ENCODE peak calls at places on chromosome 9, in nine cellular contexts. One of them, this sample, is unnamed.

GRCh38 chr9:104747565-104748358 is at the start of gene NIPSNAP3A:
- DNase-seq in left ventricle myocardium inferior: peak
- DNase-seq in GM23338: peak
- DNase-seq in omental fat pad: peak
- DNase-seq in GM12865: peak
- DNase-seq in IMR-90: peak
- DNase-seq in tibial nerve: peak
- DNase-seq in right lobe of liver: peak
- DNase-seq in stomach: peak
- DNase-seq in this sample: peak

GRCh38 chr9:133707761-133708122 is 30.4 kb downstream of the SARDH start:
- DNase-seq in left ventricle myocardium inferior: no peak
- DNase-seq in GM23338: no peak
- DNase-seq in omental fat pad: no peak
- DNase-seq in GM12865: no peak
- DNase-seq in IMR-90: no peak
- DNase-seq in tibial nerve: no peak
- DNase-seq in right lobe of liver: peak
- DNase-seq in stomach: no peak
- DNase-seq in this sample: no peak

GRCh38 chr9:14868772-14869583 is 41.2 kb downstream of the FREM1 start:
- DNase-seq in left ventricle myocardium inferior: no peak
- DNase-seq in GM23338: no peak
- DNase-seq in omental fat pad: no peak
- DNase-seq in GM12865: no peak
- DNase-seq in IMR-90: no peak
- DNase-seq in tibial nerve: no peak
- DNase-seq in right lobe of liver: no peak
- DNase-seq in stomach: no peak
- DNase-seq in this sample: no peak

GRCh38 chr9:14515564-14516198 is 177.6 kb downstream of the ZDHHC21 start:
- DNase-seq in left ventricle myocardium inferior: no peak
- DNase-seq in GM23338: peak
- DNase-seq in omental fat pad: no peak
- DNase-seq in GM12865: no peak
- DNase-seq in IMR-90: no peak
- DNase-seq in tibial nerve: no peak
- DNase-seq in right lobe of liver: no peak
- DNase-seq in stomach: no peak
- DNase-seq in this sample: no peak

GRCh38 chr9:93238953-93239352 is 55.0 kb downstream of the WNK2 start:
- DNase-seq in left ventricle myocardium inferior: no peak
- DNase-seq in GM23338: no peak
- DNase-seq in omental fat pad: no peak
- DNase-seq in GM12865: no peak
- DNase-seq in IMR-90: no peak
- DNase-seq in tibial nerve: no peak
- DNase-seq in right lobe of liver: no peak
- DNase-seq in stomach: no peak
- DNase-seq in this sample: no peak

GRCh38 chr9:113876806-113877236 is 712 bp downstream of the ZNF618 start:
- DNase-seq in left ventricle myocardium inferior: no peak
- DNase-seq in GM23338: peak
- DNase-seq in omental fat pad: no peak
- DNase-seq in GM12865: no peak
- DNase-seq in IMR-90: peak
- DNase-seq in tibial nerve: no peak
- DNase-seq in right lobe of liver: no peak
- DNase-seq in stomach: no peak
- DNase-seq in this sample: no peak

GRCh38 chr9:98191615-98192502 is 578 bp downstream of the CORO2A start:
- DNase-seq in left ventricle myocardium inferior: no peak
- DNase-seq in GM23338: peak
- DNase-seq in omental fat pad: no peak
- DNase-seq in GM12865: no peak
- DNase-seq in IMR-90: no peak
- DNase-seq in tibial nerve: no peak
- DNase-seq in right lobe of liver: peak
- DNase-seq in stomach: peak
- DNase-seq in this sample: peak

GRCh38 chr9:31248156-31248555 is 1136.3 kb upstream of the ACO1 start:
- DNase-seq in left ventricle myocardium inferior: no peak
- DNase-seq in GM23338: no peak
- DNase-seq in omental fat pad: no peak
- DNase-seq in GM12865: no peak
- DNase-seq in IMR-90: no peak
- DNase-seq in tibial nerve: no peak
- DNase-seq in right lobe of liver: no peak
- DNase-seq in stomach: no peak
- DNase-seq in this sample: no peak

GRCh38 chr9:130959809-130960334 is 20.8 kb upstream of the FIBCD1 start:
- DNase-seq in left ventricle myocardium inferior: no peak
- DNase-seq in GM23338: no peak
- DNase-seq in omental fat pad: no peak
- DNase-seq in GM12865: no peak
- DNase-seq in IMR-90: no peak
- DNase-seq in tibial nerve: no peak
- DNase-seq in right lobe of liver: no peak
- DNase-seq in stomach: no peak
- DNase-seq in this sample: no peak

GRCh38 chr9:7879551-7880245 is 80.1 kb upstream of the DMAC1 start:
- DNase-seq in left ventricle myocardium inferior: no peak
- DNase-seq in GM23338: peak
- DNase-seq in omental fat pad: no peak
- DNase-seq in GM12865: peak
- DNase-seq in IMR-90: no peak
- DNase-seq in tibial nerve: no peak
- DNase-seq in right lobe of liver: no peak
- DNase-seq in stomach: no peak
- DNase-seq in this sample: no peak

GRCh38 chr9:94586814-94587213 is 6.8 kb downstream of the FBP2 start:
- DNase-seq in left ventricle myocardium inferior: no peak
- DNase-seq in GM23338: no peak
- DNase-seq in omental fat pad: no peak
- DNase-seq in GM12865: no peak
- DNase-seq in IMR-90: peak
- DNase-seq in tibial nerve: no peak
- DNase-seq in right lobe of liver: no peak
- DNase-seq in stomach: no peak
- DNase-seq in this sample: no peak

GRCh38 chr9:133003671-133004090 is 25.2 kb downstream of the GFI1B start:
- DNase-seq in left ventricle myocardium inferior: no peak
- DNase-seq in GM23338: peak
- DNase-seq in omental fat pad: no peak
- DNase-seq in GM12865: no peak
- DNase-seq in IMR-90: no peak
- DNase-seq in tibial nerve: no peak
- DNase-seq in right lobe of liver: no peak
- DNase-seq in stomach: no peak
- DNase-seq in this sample: no peak

GRCh38 chr9:4167040-4167671 is 132.7 kb downstream of the GLIS3 start:
- DNase-seq in left ventricle myocardium inferior: no peak
- DNase-seq in GM23338: no peak
- DNase-seq in omental fat pad: no peak
- DNase-seq in GM12865: no peak
- DNase-seq in IMR-90: peak
- DNase-seq in tibial nerve: no peak
- DNase-seq in right lobe of liver: no peak
- DNase-seq in stomach: no peak
- DNase-seq in this sample: no peak

GRCh38 chr9:19894975-19895374 is 106.1 kb upstream of the SLC24A2 start:
- DNase-seq in left ventricle myocardium inferior: no peak
- DNase-seq in GM23338: no peak
- DNase-seq in omental fat pad: no peak
- DNase-seq in GM12865: no peak
- DNase-seq in IMR-90: peak
- DNase-seq in tibial nerve: no peak
- DNase-seq in right lobe of liver: no peak
- DNase-seq in stomach: no peak
- DNase-seq in this sample: no peak

GRCh38 chr9:75238311-75238976 is 150.1 kb downstream of the OSTF1 start:
- DNase-seq in left ventricle myocardium inferior: no peak
- DNase-seq in GM23338: peak
- DNase-seq in omental fat pad: no peak
- DNase-seq in GM12865: peak
- DNase-seq in IMR-90: peak
- DNase-seq in tibial nerve: peak
- DNase-seq in right lobe of liver: peak
- DNase-seq in stomach: peak
- DNase-seq in this sample: no peak

GRCh38 chr9:111728143-111728542 is 66.6 kb downstream of the SHOC1 start:
- DNase-seq in left ventricle myocardium inferior: no peak
- DNase-seq in GM23338: no peak
- DNase-seq in omental fat pad: no peak
- DNase-seq in GM12865: no peak
- DNase-seq in IMR-90: peak
- DNase-seq in tibial nerve: no peak
- DNase-seq in right lobe of liver: no peak
- DNase-seq in stomach: no peak
- DNase-seq in this sample: no peak

GRCh38 chr9:37408933-37409710 is 13.4 kb upstream of the GRHPR start:
- DNase-seq in left ventricle myocardium inferior: no peak
- DNase-seq in GM23338: no peak
- DNase-seq in omental fat pad: no peak
- DNase-seq in GM12865: peak
- DNase-seq in IMR-90: no peak
- DNase-seq in tibial nerve: no peak
- DNase-seq in right lobe of liver: no peak
- DNase-seq in stomach: no peak
- DNase-seq in this sample: peak

GRCh38 chr9:87883990-87884389 is 1.3 kb downstream of the SPATA31E1 start:
- DNase-seq in left ventricle myocardium inferior: no peak
- DNase-seq in GM23338: peak
- DNase-seq in omental fat pad: no peak
- DNase-seq in GM12865: no peak
- DNase-seq in IMR-90: no peak
- DNase-seq in tibial nerve: no peak
- DNase-seq in right lobe of liver: no peak
- DNase-seq in stomach: no peak
- DNase-seq in this sample: no peak
- TF ChIP-seq CTCF in left ventricle myocardium inferior: peak
- TF ChIP-seq CTCF in GM23338: peak
- TF ChIP-seq CTCF in omental fat pad: no peak
- TF ChIP-seq CTCF in GM12865: no peak
- TF ChIP-seq CTCF in IMR-90: no peak
- TF ChIP-seq CTCF in tibial nerve: no peak
- TF ChIP-seq CTCF in right lobe of liver: peak
- TF ChIP-seq CTCF in stomach: no peak
- TF ChIP-seq CTCF in this sample: no peak

DNA sequence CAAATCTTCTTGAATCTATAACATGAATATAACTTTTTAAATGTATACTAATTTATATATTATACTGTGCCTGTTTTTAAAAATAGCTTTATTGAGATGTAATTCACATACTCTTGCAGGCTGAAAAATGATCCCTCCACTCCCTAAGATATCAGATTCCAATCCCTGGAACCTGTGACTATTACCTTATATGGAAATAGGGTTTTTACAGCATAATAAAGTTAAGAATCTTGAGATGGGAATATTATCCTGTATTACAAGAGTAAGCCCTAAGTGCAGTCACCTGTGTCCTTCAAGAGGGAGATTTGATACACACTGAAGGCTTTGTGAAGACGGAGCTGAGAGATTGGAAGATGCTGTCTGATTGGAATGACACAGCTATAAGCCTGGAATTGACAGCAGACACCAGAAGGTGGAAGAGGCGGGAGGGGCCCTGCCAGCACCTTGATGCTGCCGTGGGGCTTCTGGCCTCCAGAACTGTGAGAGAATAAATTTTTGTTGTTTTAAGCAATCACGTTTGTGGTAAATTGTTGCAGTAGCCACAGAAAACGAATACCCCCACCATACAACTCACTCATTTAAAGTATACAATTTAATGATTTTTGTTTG is 161.3 kb downstream of the RMI1 start:
- DNase-seq in left ventricle myocardium inferior: no peak
- DNase-seq in GM23338: no peak
- DNase-seq in omental fat pad: no peak
- DNase-seq in GM12865: no peak
- DNase-seq in IMR-90: no peak
- DNase-seq in tibial nerve: no peak
- DNase-seq in right lobe of liver: no peak
- DNase-seq in stomach: no peak
- DNase-seq in this sample: no peak
- TF ChIP-seq CTCF in left ventricle myocardium inferior: no peak
- TF ChIP-seq CTCF in GM23338: no peak
- TF ChIP-seq CTCF in omental fat pad: no peak
- TF ChIP-seq CTCF in GM12865: no peak
- TF ChIP-seq CTCF in IMR-90: no peak
- TF ChIP-seq CTCF in tibial nerve: no peak
- TF ChIP-seq CTCF in right lobe of liver: no peak
- TF ChIP-seq CTCF in stomach: no peak
- TF ChIP-seq CTCF in this sample: no peak

DNA sequence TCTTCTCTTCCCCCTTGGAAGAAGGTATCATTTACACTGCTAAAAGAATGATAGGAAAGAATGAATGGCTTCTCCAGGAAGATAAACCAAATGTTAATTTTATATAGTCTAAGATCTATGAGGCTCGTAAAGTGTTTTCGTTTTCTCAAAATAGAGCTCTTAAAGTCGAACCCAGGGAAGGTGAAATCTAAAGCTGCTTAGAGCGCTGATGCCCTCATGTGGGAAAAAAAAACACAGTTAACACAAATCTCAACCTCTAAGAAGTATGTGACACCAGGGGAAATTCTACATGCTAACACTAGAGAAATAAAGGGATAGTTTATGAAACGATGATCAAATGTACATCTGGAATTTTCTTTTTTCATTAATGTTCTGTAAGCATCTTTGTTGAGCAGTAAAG is 257.9 kb downstream of the RASEF start:
- DNase-seq in left ventricle myocardium inferior: no peak
- DNase-seq in GM23338: peak
- DNase-seq in omental fat pad: no peak
- DNase-seq in GM12865: no peak
- DNase-seq in IMR-90: no peak
- DNase-seq in tibial nerve: no peak
- DNase-seq in right lobe of liver: no peak
- DNase-seq in stomach: no peak
- DNase-seq in this sample: no peak
- TF ChIP-seq CTCF in left ventricle myocardium inferior: no peak
- TF ChIP-seq CTCF in GM23338: peak
- TF ChIP-seq CTCF in omental fat pad: no peak
- TF ChIP-seq CTCF in GM12865: no peak
- TF ChIP-seq CTCF in IMR-90: no peak
- TF ChIP-seq CTCF in tibial nerve: no peak
- TF ChIP-seq CTCF in right lobe of liver: no peak
- TF ChIP-seq CTCF in stomach: no peak
- TF ChIP-seq CTCF in this sample: no peak

DNA sequence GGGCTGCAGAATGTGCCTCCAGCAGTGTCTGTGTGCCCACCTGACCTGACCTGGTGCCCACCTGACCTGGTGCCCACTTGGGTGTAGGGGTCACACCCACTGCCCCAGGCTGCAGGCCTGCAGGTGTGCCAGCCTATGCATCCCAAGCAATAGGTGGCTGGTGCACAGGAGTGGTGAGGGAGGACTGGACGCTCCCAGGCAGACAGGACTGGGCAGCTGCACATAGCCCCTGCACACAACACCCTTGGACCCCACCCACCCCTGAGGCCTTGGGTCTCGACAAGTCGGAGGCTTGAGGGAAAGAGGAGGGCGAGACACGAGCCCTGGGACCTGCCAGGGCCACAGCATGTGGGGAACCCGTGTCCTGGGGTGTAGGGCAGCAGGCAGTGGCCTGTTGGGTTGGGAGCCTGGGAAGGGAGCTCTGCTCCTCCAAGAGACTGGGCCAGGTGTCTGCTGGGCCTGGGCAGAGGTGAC is 10.8 kb upstream of the NRARP start:
- DNase-seq in left ventricle myocardium inferior: peak
- DNase-seq in GM23338: no peak
- DNase-seq in omental fat pad: peak
- DNase-seq in GM12865: no peak
- DNase-seq in IMR-90: no peak
- DNase-seq in tibial nerve: no peak
- DNase-seq in right lobe of liver: no peak
- DNase-seq in stomach: no peak
- DNase-seq in this sample: no peak
- TF ChIP-seq CTCF in left ventricle myocardium inferior: no peak
- TF ChIP-seq CTCF in GM23338: no peak
- TF ChIP-seq CTCF in omental fat pad: no peak
- TF ChIP-seq CTCF in GM12865: no peak
- TF ChIP-seq CTCF in IMR-90: no peak
- TF ChIP-seq CTCF in tibial nerve: no peak
- TF ChIP-seq CTCF in right lobe of liver: no peak
- TF ChIP-seq CTCF in stomach: no peak
- TF ChIP-seq CTCF in this sample: no peak